ENCODE peak calls at places on chromosomes 2 and 18, in five cellular contexts. One of them, this sample, is unnamed.

GRCh38 chr2:37453024-37453423 is 108.6 kb downstream of the QPCT start:
- DNase-seq in aorta: no peak
- DNase-seq in AG10803: no peak
- DNase-seq in lung: no peak
- DNase-seq in IMR-90: no peak
- DNase-seq in this sample: no peak

GRCh38 chr2:113977660-113978523 is 88.0 kb downstream of the ACTR3 start:
- DNase-seq in IMR-90: peak
- DNase-seq in AG10803: peak
- DNase-seq in lung: no peak
- DNase-seq in aorta: no peak
- DNase-seq in this sample: peak

GRCh38 chr2:101464841-101465240 is 10.1 kb downstream of the RFX8 start:
- DNase-seq in IMR-90: peak
- DNase-seq in lung: no peak
- DNase-seq in aorta: no peak
- DNase-seq in AG10803: peak
- DNase-seq in this sample: peak

GRCh38 chr18:67133669-67134068 is 382.9 kb downstream of the DSEL start:
- DNase-seq in aorta: no peak
- DNase-seq in lung: no peak
- DNase-seq in IMR-90: no peak
- DNase-seq in AG10803: no peak
- DNase-seq in this sample: no peak

GRCh38 chr2:221343524-221343923 is 228.6 kb downstream of the EPHA4 start:
- DNase-seq in aorta: no peak
- DNase-seq in lung: no peak
- DNase-seq in AG10803: no peak
- DNase-seq in IMR-90: no peak
- DNase-seq in this sample: no peak

GRCh38 chr18:58158008-58158407 is 114.0 kb downstream of the NEDD4L start:
- DNase-seq in IMR-90: peak
- DNase-seq in AG10803: no peak
- DNase-seq in aorta: no peak
- DNase-seq in lung: no peak
- DNase-seq in this sample: no peak

GRCh38 chr2:8197825-8198224 is 484.0 kb upstream of the ID2 start:
- DNase-seq in lung: no peak
- DNase-seq in aorta: no peak
- DNase-seq in IMR-90: no peak
- DNase-seq in AG10803: no peak
- DNase-seq in this sample: no peak

GRCh38 chr18:46519870-46520269 is 137.2 kb downstream of the LOXHD1 start:
- DNase-seq in aorta: peak
- DNase-seq in IMR-90: no peak
- DNase-seq in AG10803: no peak
- DNase-seq in lung: no peak
- DNase-seq in this sample: no peak

GRCh38 chr2:105180491-105180972 is 61.0 kb upstream of the GPR45 start:
- DNase-seq in IMR-90: no peak
- DNase-seq in aorta: no peak
- DNase-seq in lung: no peak
- DNase-seq in AG10803: no peak
- DNase-seq in this sample: no peak

GRCh38 chr2:145653553-145653952 is 1133.6 kb upstream of the ZEB2 start:
- DNase-seq in lung: no peak
- DNase-seq in AG10803: no peak
- DNase-seq in aorta: no peak
- DNase-seq in IMR-90: peak
- DNase-seq in this sample: peak

GRCh38 chr2:119012345-119013301 is 70.6 kb downstream of the MARCO start:
- DNase-seq in AG10803: no peak
- DNase-seq in lung: peak
- DNase-seq in aorta: no peak
- DNase-seq in IMR-90: no peak
- DNase-seq in this sample: no peak

DNA sequence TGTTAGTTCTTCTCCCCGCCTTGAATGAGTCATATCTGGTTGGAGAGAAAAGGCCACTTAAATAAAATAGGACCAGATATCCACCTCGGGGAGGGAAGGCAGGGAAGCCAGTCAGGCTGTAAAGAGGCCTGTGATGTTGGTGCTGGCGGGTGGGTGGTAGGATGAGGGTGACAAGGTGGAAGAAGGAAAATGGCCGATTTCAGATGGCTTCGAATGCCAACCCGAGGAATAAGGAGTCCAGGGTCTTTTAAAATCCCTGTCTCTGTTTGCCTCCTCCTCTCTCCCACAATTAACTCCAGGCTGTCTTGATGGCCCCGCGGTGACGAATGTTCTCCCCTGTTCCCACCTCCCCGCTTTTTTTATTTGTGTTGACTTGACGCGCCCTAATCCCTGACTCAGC is 41.5 kb downstream of the CELF4 start:
- DNase-seq in AG10803: no peak
- DNase-seq in lung: no peak
- DNase-seq in aorta: no peak
- DNase-seq in IMR-90: no peak
- DNase-seq in this sample: no peak
- H3K4me3 ChIP-seq in AG10803: no peak
- H3K4me3 ChIP-seq in lung: no peak
- H3K4me3 ChIP-seq in aorta: no peak
- H3K4me3 ChIP-seq in IMR-90: no peak
- H3K4me3 ChIP-seq in this sample: no peak

GRCh38 chr2:158760887-158761286 is 34.2 kb upstream of the DAPL1 start:
- DNase-seq in IMR-90: no peak
- DNase-seq in AG10803: no peak
- DNase-seq in lung: no peak
- DNase-seq in aorta: no peak
- DNase-seq in this sample: no peak
- H3K4me3 ChIP-seq in IMR-90: no peak
- H3K4me3 ChIP-seq in AG10803: no peak
- H3K4me3 ChIP-seq in lung: no peak
- H3K4me3 ChIP-seq in aorta: no peak
- H3K4me3 ChIP-seq in this sample: no peak

GRCh38 chr2:43218550-43219382 is 7.6 kb downstream of the ZFP36L2 start:
- DNase-seq in lung: peak
- DNase-seq in aorta: peak
- DNase-seq in AG10803: peak
- DNase-seq in IMR-90: peak
- DNase-seq in this sample: peak
- H3K4me3 ChIP-seq in lung: no peak
- H3K4me3 ChIP-seq in aorta: no peak
- H3K4me3 ChIP-seq in AG10803: peak
- H3K4me3 ChIP-seq in IMR-90: peak
- H3K4me3 ChIP-seq in this sample: peak

GRCh38 chr2:86621290-86621943 is 2.2 kb downstream of the RNF103 start:
- DNase-seq in AG10803: no peak
- DNase-seq in lung: no peak
- DNase-seq in aorta: no peak
- DNase-seq in IMR-90: peak
- DNase-seq in this sample: peak

GRCh38 chr2:86622409-86622877 is 1.2 kb downstream of the RNF103 start:
- DNase-seq in lung: peak
- DNase-seq in AG10803: peak
- DNase-seq in IMR-90: peak
- DNase-seq in aorta: peak
- DNase-seq in this sample: peak

GRCh38 chr2:86622878-86623548 is 652 bp downstream of the RNF103 start:
- DNase-seq in aorta: peak
- DNase-seq in IMR-90: no peak
- DNase-seq in lung: peak
- DNase-seq in AG10803: no peak
- DNase-seq in this sample: peak

GRCh38 chr2:86625096-86625495 is 1.4 kb upstream of the RNF103 start:
- DNase-seq in aorta: no peak
- DNase-seq in IMR-90: no peak
- DNase-seq in lung: no peak
- DNase-seq in AG10803: no peak
- DNase-seq in this sample: no peak

GRCh38 chr2:86623549-86624547 is at the start of gene RNF103:
- DNase-seq in aorta: peak
- DNase-seq in lung: peak
- DNase-seq in AG10803: peak
- DNase-seq in IMR-90: peak
- DNase-seq in this sample: peak
- H3K4me3 ChIP-seq in aorta: peak
- H3K4me3 ChIP-seq in lung: peak
- H3K4me3 ChIP-seq in AG10803: peak
- H3K4me3 ChIP-seq in IMR-90: peak
- H3K4me3 ChIP-seq in this sample: peak

DNA sequence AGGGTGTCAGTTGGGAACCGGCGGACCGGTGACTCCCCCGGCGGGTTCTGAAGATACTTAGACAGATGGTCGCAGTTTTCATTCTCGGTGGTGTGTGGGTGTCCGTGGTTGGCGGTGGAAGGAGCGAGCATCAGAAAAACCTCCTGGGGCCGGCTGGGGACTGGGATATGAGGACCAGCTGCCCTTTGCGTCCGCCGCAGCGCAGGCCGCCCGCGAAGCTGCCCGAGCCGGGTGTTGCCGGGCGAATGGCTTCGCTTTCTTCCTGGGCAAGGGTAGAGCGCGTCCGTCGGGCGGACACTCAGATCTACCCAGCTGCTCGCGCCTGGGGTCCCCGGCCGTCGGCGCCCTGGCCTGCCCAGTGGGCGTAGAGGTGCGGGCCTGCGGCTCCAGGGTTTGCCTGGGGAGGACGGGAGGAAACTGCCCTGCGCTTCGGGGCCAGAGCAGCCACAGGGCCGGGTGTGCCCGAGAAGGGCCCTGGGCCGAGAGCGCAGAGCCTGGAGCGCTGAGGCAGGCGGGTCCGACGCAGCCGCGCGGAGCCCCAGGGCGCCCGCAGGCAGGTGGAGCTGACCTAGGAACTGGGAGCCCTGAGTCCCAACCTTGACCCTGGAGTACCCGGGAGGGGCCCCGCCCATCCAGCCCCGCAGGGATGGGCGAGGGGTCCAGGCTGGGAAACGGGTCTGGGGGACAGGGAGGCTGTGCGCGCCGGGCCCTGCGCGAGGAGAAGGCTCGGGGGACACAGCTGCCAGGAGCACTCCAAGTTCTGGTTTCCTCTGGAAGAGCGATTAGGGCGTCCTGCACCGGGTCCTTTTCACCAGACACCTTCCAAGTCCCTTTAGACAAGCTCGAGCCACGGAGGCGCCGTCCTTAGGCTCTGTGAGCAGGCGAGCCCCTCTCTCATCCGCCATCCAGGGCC is 1.3 kb downstream of the TWIST2 start:
- DNase-seq in AG10803: peak
- DNase-seq in aorta: peak
- DNase-seq in lung: no peak
- DNase-seq in IMR-90: no peak
- DNase-seq in this sample: peak
- H3K4me3 ChIP-seq in AG10803: peak
- H3K4me3 ChIP-seq in aorta: peak
- H3K4me3 ChIP-seq in lung: peak
- H3K4me3 ChIP-seq in IMR-90: peak
- H3K4me3 ChIP-seq in this sample: peak

DNA sequence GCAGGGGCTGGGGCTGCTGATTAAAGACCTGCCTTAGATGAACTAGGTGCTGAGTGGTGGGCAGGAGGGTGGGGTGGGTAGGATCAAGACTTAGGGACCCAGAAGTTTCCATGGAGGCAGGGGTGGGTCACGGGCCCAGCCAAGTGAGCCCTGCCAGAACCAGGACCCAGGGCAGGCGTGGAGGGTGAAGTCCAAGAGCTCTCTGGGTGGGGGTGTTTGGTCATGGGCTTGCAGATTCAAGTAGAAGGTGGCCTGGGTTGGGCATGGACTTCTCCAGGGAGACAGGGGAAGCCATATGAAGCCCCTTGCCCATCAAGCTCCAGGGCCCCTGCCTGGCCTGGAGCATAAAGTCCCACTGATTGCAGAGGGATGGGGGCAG is 168.8 kb downstream of the SMAD7 start:
- DNase-seq in AG10803: no peak
- DNase-seq in aorta: no peak
- DNase-seq in IMR-90: no peak
- DNase-seq in lung: no peak
- DNase-seq in this sample: no peak
- H3K4me3 ChIP-seq in AG10803: no peak
- H3K4me3 ChIP-seq in aorta: no peak
- H3K4me3 ChIP-seq in IMR-90: no peak
- H3K4me3 ChIP-seq in lung: no peak
- H3K4me3 ChIP-seq in this sample: no peak

GRCh38 chr18:22683196-22683676 is 249.9 kb upstream of the RBBP8 start:
- DNase-seq in lung: peak
- DNase-seq in aorta: peak
- DNase-seq in IMR-90: peak
- DNase-seq in AG10803: peak
- DNase-seq in this sample: peak
- H3K4me3 ChIP-seq in lung: no peak
- H3K4me3 ChIP-seq in aorta: no peak
- H3K4me3 ChIP-seq in IMR-90: no peak
- H3K4me3 ChIP-seq in AG10803: no peak
- H3K4me3 ChIP-seq in this sample: no peak

GRCh38 chr18:13823707-13824395 is at the start of gene MC5R:
- DNase-seq in aorta: peak
- DNase-seq in AG10803: peak
- DNase-seq in IMR-90: peak
- DNase-seq in lung: peak
- DNase-seq in this sample: peak
- H3K4me3 ChIP-seq in aorta: peak
- H3K4me3 ChIP-seq in AG10803: peak
- H3K4me3 ChIP-seq in IMR-90: peak
- H3K4me3 ChIP-seq in lung: no peak
- H3K4me3 ChIP-seq in this sample: peak

This sample was measured in fibroblast of villous mesenchyme.